ENCODE peak calls at places on chromosomes 12 and 14, in five cellular contexts. One of them, this sample, is unnamed.

GRCh38 chr12:32240210-32240609 is 133.6 kb downstream of the BICD1 start:
- DNase-seq in PC-3: no peak
- DNase-seq in IMR-90: no peak
- DNase-seq in mammary epithelial cell: no peak
- DNase-seq in SK-N-SH: no peak
- DNase-seq in this sample: no peak

GRCh38 chr12:119589634-119590033 is 3.9 kb upstream of the TMEM233 start:
- DNase-seq in PC-3: no peak
- DNase-seq in SK-N-SH: no peak
- DNase-seq in IMR-90: no peak
- DNase-seq in mammary epithelial cell: no peak
- DNase-seq in this sample: no peak

GRCh38 chr14:29982993-29983392 is 55.3 kb upstream of the PRKD1 start:
- DNase-seq in SK-N-SH: no peak
- DNase-seq in IMR-90: no peak
- DNase-seq in mammary epithelial cell: no peak
- DNase-seq in PC-3: no peak
- DNase-seq in this sample: no peak

GRCh38 chr14:66070542-66071319 is 415.4 kb upstream of the CCDC196 start:
- DNase-seq in SK-N-SH: peak
- DNase-seq in IMR-90: no peak
- DNase-seq in PC-3: peak
- DNase-seq in mammary epithelial cell: peak
- DNase-seq in this sample: peak

GRCh38 chr12:69405466-69405865 is 45.9 kb downstream of the YEATS4 start:
- DNase-seq in mammary epithelial cell: peak
- DNase-seq in SK-N-SH: no peak
- DNase-seq in IMR-90: peak
- DNase-seq in PC-3: peak
- DNase-seq in this sample: no peak

GRCh38 chr14:53055003-53055402 is 98.1 kb downstream of the DDHD1 start:
- DNase-seq in PC-3: peak
- DNase-seq in SK-N-SH: peak
- DNase-seq in mammary epithelial cell: peak
- DNase-seq in IMR-90: peak
- DNase-seq in this sample: no peak

GRCh38 chr12:50248883-50249282 is 34.4 kb downstream of the LIMA1 start:
- DNase-seq in mammary epithelial cell: no peak
- DNase-seq in PC-3: no peak
- DNase-seq in IMR-90: no peak
- DNase-seq in SK-N-SH: no peak
- DNase-seq in this sample: no peak

GRCh38 chr12:28500373-28501024 is 310.2 kb downstream of the CCDC91 start:
- DNase-seq in mammary epithelial cell: no peak
- DNase-seq in SK-N-SH: no peak
- DNase-seq in IMR-90: peak
- DNase-seq in PC-3: peak
- DNase-seq in this sample: no peak

GRCh38 chr12:991350-992278 is 591 bp downstream of the ERC1 start:
- DNase-seq in SK-N-SH: peak
- DNase-seq in IMR-90: peak
- DNase-seq in mammary epithelial cell: peak
- DNase-seq in PC-3: peak
- DNase-seq in this sample: no peak

GRCh38 chr12:51590347-51591019 is 550 bp upstream of the SCN8A start:
- DNase-seq in SK-N-SH: peak
- DNase-seq in mammary epithelial cell: peak
- DNase-seq in PC-3: peak
- DNase-seq in IMR-90: peak
- DNase-seq in this sample: peak

GRCh38 chr12:93242154-93242958 is 135.4 kb upstream of the NUDT4 start:
- DNase-seq in IMR-90: no peak
- DNase-seq in mammary epithelial cell: no peak
- DNase-seq in SK-N-SH: peak
- DNase-seq in PC-3: no peak
- DNase-seq in this sample: no peak

GRCh38 chr12:31326689-31327659 is 1.0 kb upstream of the SINHCAF start:
- DNase-seq in SK-N-SH: no peak
- DNase-seq in mammary epithelial cell: no peak
- DNase-seq in IMR-90: no peak
- DNase-seq in PC-3: no peak
- DNase-seq in this sample: no peak

GRCh38 chr14:105864651-105865265 is 338.4 kb downstream of the TMEM121 start:
- DNase-seq in SK-N-SH: no peak
- DNase-seq in mammary epithelial cell: no peak
- DNase-seq in PC-3: no peak
- DNase-seq in IMR-90: no peak
- DNase-seq in this sample: no peak

GRCh38 chr12:111215891-111216290 is 153.0 kb downstream of the PHETA1 start:
- DNase-seq in PC-3: no peak
- DNase-seq in IMR-90: no peak
- DNase-seq in mammary epithelial cell: no peak
- DNase-seq in SK-N-SH: no peak
- DNase-seq in this sample: no peak

GRCh38 chr14:58969951-58970751 is 218.3 kb upstream of the DAAM1 start:
- DNase-seq in IMR-90: peak
- DNase-seq in mammary epithelial cell: no peak
- DNase-seq in PC-3: no peak
- DNase-seq in SK-N-SH: no peak
- DNase-seq in this sample: no peak

GRCh38 chr14:75570797-75571196 is 7.6 kb upstream of the FLVCR2 start:
- DNase-seq in PC-3: no peak
- DNase-seq in mammary epithelial cell: no peak
- DNase-seq in IMR-90: no peak
- DNase-seq in SK-N-SH: no peak
- DNase-seq in this sample: no peak

GRCh38 chr14:22320353-22320733 is 268.7 kb downstream of the DAD1 start:
- DNase-seq in mammary epithelial cell: no peak
- DNase-seq in IMR-90: no peak
- DNase-seq in SK-N-SH: no peak
- DNase-seq in PC-3: peak
- DNase-seq in this sample: no peak

GRCh38 chr12:12338528-12339168 is 11.4 kb downstream of the MANSC1 start:
- DNase-seq in mammary epithelial cell: peak
- DNase-seq in SK-N-SH: no peak
- DNase-seq in IMR-90: peak
- DNase-seq in PC-3: peak
- DNase-seq in this sample: no peak

GRCh38 chr14:89747146-89747545 is 207.4 kb downstream of the EFCAB11 start:
- DNase-seq in PC-3: no peak
- DNase-seq in IMR-90: no peak
- DNase-seq in SK-N-SH: no peak
- DNase-seq in mammary epithelial cell: no peak
- DNase-seq in this sample: no peak

GRCh38 chr12:76183459-76184186 is 99.1 kb upstream of the NAP1L1 start:
- DNase-seq in PC-3: peak
- DNase-seq in IMR-90: peak
- DNase-seq in mammary epithelial cell: peak
- DNase-seq in SK-N-SH: no peak
- DNase-seq in this sample: no peak

GRCh38 chr14:68241862-68242490 is 422.4 kb downstream of the RAD51B start:
- DNase-seq in SK-N-SH: no peak
- DNase-seq in mammary epithelial cell: no peak
- DNase-seq in IMR-90: no peak
- DNase-seq in PC-3: no peak
- DNase-seq in this sample: no peak

GRCh38 chr12:94922561-94922960 is 80.9 kb downstream of the NDUFA12 start:
- DNase-seq in SK-N-SH: no peak
- DNase-seq in PC-3: no peak
- DNase-seq in IMR-90: no peak
- DNase-seq in mammary epithelial cell: no peak
- DNase-seq in this sample: no peak

GRCh38 chr14:90508536-90509254 is 111.9 kb downstream of the CALM1 start:
- DNase-seq in mammary epithelial cell: peak
- DNase-seq in IMR-90: no peak
- DNase-seq in SK-N-SH: no peak
- DNase-seq in PC-3: peak
- DNase-seq in this sample: no peak

GRCh38 chr12:96063046-96063445 is 27.7 kb upstream of the LTA4H start:
- DNase-seq in IMR-90: peak
- DNase-seq in PC-3: peak
- DNase-seq in mammary epithelial cell: no peak
- DNase-seq in SK-N-SH: peak
- DNase-seq in this sample: no peak

GRCh38 chr12:30928356-30929264 is 2.1 kb downstream of the TSPAN11 start:
- DNase-seq in SK-N-SH: peak
- DNase-seq in PC-3: no peak
- DNase-seq in mammary epithelial cell: no peak
- DNase-seq in IMR-90: no peak
- DNase-seq in this sample: no peak

GRCh38 chr14:95256011-95256775 is 63.5 kb downstream of the CLMN start:
- DNase-seq in SK-N-SH: no peak
- DNase-seq in PC-3: no peak
- DNase-seq in IMR-90: no peak
- DNase-seq in mammary epithelial cell: no peak
- DNase-seq in this sample: no peak

GRCh38 chr12:46491548-46491947 is 119.0 kb upstream of the SLC38A2 start:
- DNase-seq in mammary epithelial cell: no peak
- DNase-seq in SK-N-SH: no peak
- DNase-seq in IMR-90: no peak
- DNase-seq in PC-3: no peak
- DNase-seq in this sample: no peak

GRCh38 chr12:70400124-70400523 is 34.0 kb downstream of the KCNMB4 start:
- DNase-seq in IMR-90: no peak
- DNase-seq in mammary epithelial cell: no peak
- DNase-seq in SK-N-SH: no peak
- DNase-seq in PC-3: no peak
- DNase-seq in this sample: no peak

DNA sequence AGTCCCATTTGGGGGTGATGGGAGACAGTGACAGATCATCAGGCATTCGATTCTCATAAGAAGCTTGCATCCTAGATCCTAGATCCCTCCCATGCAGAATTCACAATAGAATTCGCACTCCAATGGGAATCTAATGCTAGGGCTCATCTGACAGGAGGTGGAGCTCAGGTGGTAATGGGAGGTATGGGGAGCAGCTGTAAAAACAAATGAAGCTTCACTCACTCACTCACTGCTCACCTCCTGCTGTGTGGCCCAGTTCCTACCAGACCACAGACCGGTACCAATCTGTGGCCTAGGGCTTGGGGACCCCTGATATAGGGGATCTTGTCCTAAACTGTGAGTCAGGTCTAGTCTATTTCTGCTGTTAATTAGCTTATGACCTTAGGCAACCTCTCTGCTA is 40.1 kb upstream of the EPS8 start:
- DNase-seq in SK-N-SH: no peak
- DNase-seq in PC-3: no peak
- DNase-seq in mammary epithelial cell: no peak
- DNase-seq in IMR-90: no peak
- DNase-seq in this sample: no peak
- H3K9ac ChIP-seq in SK-N-SH: no peak
- H3K9ac ChIP-seq in PC-3: no peak
- H3K9ac ChIP-seq in mammary epithelial cell: no peak
- H3K9ac ChIP-seq in IMR-90: no peak
- H3K9ac ChIP-seq in this sample: no peak

GRCh38 chr12:20716037-20716436 is 20.9 kb downstream of the SLCO1C1 start:
- DNase-seq in PC-3: peak
- DNase-seq in mammary epithelial cell: no peak
- DNase-seq in SK-N-SH: no peak
- DNase-seq in IMR-90: no peak
- DNase-seq in this sample: no peak
- TF ChIP-seq CTCF in PC-3: peak
- TF ChIP-seq CTCF in mammary epithelial cell: no peak
- TF ChIP-seq CTCF in SK-N-SH: no peak
- TF ChIP-seq CTCF in IMR-90: no peak
- TF ChIP-seq CTCF in this sample: no peak

DNA sequence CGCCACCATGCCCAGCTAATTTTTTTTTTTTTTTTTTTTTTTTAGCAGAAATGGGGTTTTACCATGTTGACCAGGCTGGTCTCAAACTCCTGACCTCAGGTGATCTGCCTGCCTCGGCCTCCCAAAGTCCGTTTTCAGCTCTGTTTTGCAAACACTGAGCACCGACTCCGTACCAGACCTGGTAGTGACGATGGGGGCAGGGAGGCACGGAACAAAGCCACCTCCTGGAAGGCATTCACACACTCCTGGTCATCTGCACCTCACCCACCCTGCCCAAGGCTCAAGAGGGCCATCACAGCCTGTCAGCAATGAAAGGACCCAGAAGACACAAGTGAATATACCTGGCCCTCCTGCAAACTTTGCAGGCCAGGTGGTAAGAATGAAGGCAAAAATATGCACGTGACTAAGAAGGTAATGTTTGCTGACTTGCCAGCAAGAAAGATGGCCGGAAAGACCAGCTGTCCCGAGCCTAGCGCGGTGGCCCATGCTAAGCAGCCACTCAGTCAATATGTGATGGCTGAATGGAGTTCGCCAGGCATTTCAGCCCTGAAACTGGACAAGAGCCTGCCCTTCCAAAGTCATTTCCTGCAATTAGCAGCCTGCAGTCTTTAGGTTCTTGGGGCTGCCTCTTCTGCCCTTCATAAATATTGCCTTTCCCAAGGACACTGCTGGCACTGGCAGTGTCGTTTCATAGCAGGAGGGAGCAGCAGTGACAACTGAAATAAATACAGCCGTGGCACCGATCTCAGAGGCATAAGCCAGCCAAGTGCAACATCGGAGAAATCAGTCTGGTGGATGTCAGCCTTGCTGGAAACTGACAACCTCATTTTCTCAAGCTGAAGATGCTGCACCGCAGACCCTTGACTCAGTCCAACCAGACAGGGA is 17.6 kb downstream of the MMAB start:
- DNase-seq in mammary epithelial cell: no peak
- DNase-seq in IMR-90: no peak
- DNase-seq in SK-N-SH: no peak
- DNase-seq in PC-3: no peak
- DNase-seq in this sample: no peak
- H3K9ac ChIP-seq in mammary epithelial cell: no peak
- H3K9ac ChIP-seq in IMR-90: no peak
- H3K9ac ChIP-seq in SK-N-SH: no peak
- H3K9ac ChIP-seq in PC-3: no peak
- H3K9ac ChIP-seq in this sample: no peak

GRCh38 chr14:46951103-46951502 is 299.5 kb upstream of the RPL10L start:
- DNase-seq in mammary epithelial cell: no peak
- DNase-seq in SK-N-SH: no peak
- DNase-seq in PC-3: no peak
- DNase-seq in IMR-90: no peak
- DNase-seq in this sample: no peak
- TF ChIP-seq CTCF in mammary epithelial cell: no peak
- TF ChIP-seq CTCF in SK-N-SH: no peak
- TF ChIP-seq CTCF in PC-3: no peak
- TF ChIP-seq CTCF in IMR-90: no peak
- TF ChIP-seq CTCF in this sample: no peak

GRCh38 chr12:49232940-49233841 is 31.7 kb upstream of the TUBA1C start:
- DNase-seq in IMR-90: peak
- DNase-seq in SK-N-SH: peak
- DNase-seq in PC-3: no peak
- DNase-seq in mammary epithelial cell: no peak
- DNase-seq in this sample: no peak
- H3K9ac ChIP-seq in IMR-90: peak
- H3K9ac ChIP-seq in SK-N-SH: peak
- H3K9ac ChIP-seq in PC-3: no peak
- H3K9ac ChIP-seq in mammary epithelial cell: no peak
- H3K9ac ChIP-seq in this sample: peak

This sample was measured in DND-41.